ENCODE peak calls at places on chromosomes 6 and 20, in six cellular contexts. L, V, T, N, P and Z are unnamed samples. For H3K9me3, the result is how much of the 10 kb centered on the place peaks cover.

GRCh38 chr6:35469711-35470662 is 1.8 kb downstream of the RPL10A start:
- DNase-seq in T (no peak), V (no peak), L (no peak), P (no peak), N (no peak), Z (no peak)

GRCh38 chr20:44973053-44973452 is 6.7 kb downstream of the STK4 start:
- DNase-seq in V (no peak), L (no peak), N (no peak), P (no peak), T (no peak), Z (no peak)

GRCh38 chr20:38680492-38681118 is 43.7 kb upstream of the SLC32A1 start:
- DNase-seq in P (no peak), N (no peak), V (peak), T (peak), L (peak), Z (no peak)

GRCh38 chr20:15220778-15221565 is 883.6 kb upstream of the FLRT3 start:
- DNase-seq in P (no peak), V (peak), L (no peak), N (no peak), T (peak), Z (no peak)

GRCh38 chr6:139303176-139303575 is 11.4 kb upstream of the TXLNB start:
- DNase-seq in V (no peak), P (no peak), N (no peak), L (no peak), T (no peak), Z (no peak)

GRCh38 chr6:111591370-111591900 is 14.2 kb downstream of the TRAF3IP2 start:
- DNase-seq in V (peak), P (no peak), L (peak), T (no peak), N (no peak), Z (no peak)

GRCh38 chr6:18263561-18264337 is 581 bp downstream of the DEK start:
- DNase-seq in L (peak), P (no peak), V (peak), N (peak), T (no peak), Z (peak)

GRCh38 chr6:131197716-131198115 is 62.4 kb downstream of the AKAP7 start:
- DNase-seq in P (no peak), N (no peak), V (no peak), L (no peak), T (no peak), Z (no peak)

GRCh38 chr6:156622185-156622584 is 155.0 kb upstream of the ARID1B start:
- DNase-seq in L (no peak), P (no peak), N (no peak), V (no peak), T (no peak), Z (no peak)

GRCh38 chr20:9971746-9972145 is 63.0 kb upstream of the ANKEF1 start:
- DNase-seq in L (no peak), N (no peak), V (no peak), T (no peak), P (no peak), Z (no peak)
- H3K9me3 ChIP-seq in L (under half), N (under half), V (under half), T (under half), P (under half), Z (under half)

GRCh38 chr6:160979063-160979708 is 12.4 kb upstream of the MAP3K4 start:
- DNase-seq in P (no peak), L (no peak), T (no peak), V (peak), N (no peak), Z (no peak)
- H3K9me3 ChIP-seq in P (under half), L (under half), T (under half), V (under half), N (under half), Z (under half)

DNA sequence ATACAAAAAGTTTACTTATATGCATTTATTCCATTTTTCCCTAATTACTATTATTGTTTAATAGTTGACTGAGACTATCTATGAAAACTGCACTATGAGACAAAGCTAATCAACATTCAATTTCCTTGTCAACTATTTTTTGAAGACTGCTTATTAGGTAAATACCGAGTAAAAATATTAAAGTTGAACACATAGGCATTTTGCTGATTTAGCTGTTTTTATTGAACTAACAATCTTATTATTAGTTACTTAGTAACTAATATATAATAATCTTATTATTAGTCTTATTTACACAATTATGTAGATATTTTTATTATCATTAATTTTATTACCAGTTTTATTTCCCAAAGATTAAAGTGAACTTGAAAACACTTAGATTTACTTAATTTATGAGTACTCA is 728.8 kb downstream of the TENT5A start:
- DNase-seq in N (no peak), L (no peak), P (no peak), T (no peak), V (no peak), Z (no peak)
- H3K9me3 ChIP-seq in N (under half), L (under half), P (under half), T (under half), V (under half), Z (under half)

GRCh38 chr6:165002866-165003265 is 306.5 kb downstream of the C6orf118 start:
- DNase-seq in T (no peak), V (peak), P (no peak), N (no peak), L (no peak), Z (no peak)
- H3K9me3 ChIP-seq in T (under half), V (under half), P (under half), N (under half), L (under half), Z (under half)

GRCh38 chr6:121247386-121247785 is 86.9 kb downstream of the TBC1D32 start:
- DNase-seq in V (peak), L (no peak), P (no peak), N (no peak), T (no peak), Z (no peak)
- H3K9me3 ChIP-seq in V (under half), L (under half), P (under half), N (under half), T (under half), Z (under half)

GRCh38 chr6:28776269-28777146 is 147.3 kb downstream of the TRIM27 start:
- DNase-seq in T (peak), V (no peak), P (no peak), N (no peak), L (no peak), Z (no peak)

GRCh38 chr6:28775405-28776129 is 148.2 kb downstream of the TRIM27 start:
- DNase-seq in V (no peak), L (no peak), P (no peak), T (peak), N (no peak), Z (no peak)

GRCh38 chr6:28775052-28775376 is 148.8 kb downstream of the TRIM27 start:
- DNase-seq in V (no peak), L (no peak), T (no peak), N (no peak), P (no peak), Z (no peak)

GRCh38 chr6:28772480-28773381 is 151.1 kb downstream of the TRIM27 start:
- DNase-seq in V (no peak), L (no peak), T (peak), N (no peak), P (no peak), Z (no peak)

DNA sequence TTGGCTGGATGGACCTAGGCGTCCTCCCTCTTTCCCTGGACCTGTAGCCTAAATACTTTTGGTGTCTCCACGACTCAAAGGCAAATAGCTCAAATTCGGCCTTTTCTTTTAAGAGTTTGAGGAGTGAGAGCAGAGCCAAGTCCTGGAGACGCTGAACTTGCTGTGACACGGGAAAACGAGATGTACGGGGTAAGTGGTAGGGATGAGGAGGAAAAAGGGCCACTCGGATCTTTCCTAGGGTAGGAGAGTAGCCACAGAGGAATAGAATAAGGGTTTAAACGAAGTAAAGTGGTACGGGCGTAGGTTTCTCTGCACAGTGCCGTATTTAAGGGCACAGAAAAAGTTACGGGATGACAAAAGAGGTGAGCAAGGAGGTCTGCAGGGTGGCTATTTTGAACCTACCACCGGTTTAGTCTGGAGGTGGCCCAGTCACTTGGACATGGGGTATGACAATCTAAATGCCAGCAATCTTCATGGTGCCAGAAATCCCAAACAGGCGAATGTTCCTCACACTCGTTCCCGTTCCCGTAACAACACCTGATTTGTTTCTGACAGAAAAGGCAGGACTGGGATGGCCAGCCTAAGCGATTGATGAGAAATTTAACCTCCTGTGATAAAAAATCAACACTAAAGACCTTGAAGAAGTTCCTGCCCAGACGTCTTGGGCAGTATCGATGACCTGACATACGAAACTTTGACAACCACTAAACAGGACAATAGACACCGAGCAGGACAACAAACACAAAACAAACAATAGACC is 149.3 kb downstream of the TRIM27 start:
- DNase-seq in N (no peak), L (no peak), V (no peak), T (no peak), P (no peak), Z (no peak)
- H3K9me3 ChIP-seq in N (under half), L (under half), V (under half), T (under half), P (under half), Z (under half)

DNA sequence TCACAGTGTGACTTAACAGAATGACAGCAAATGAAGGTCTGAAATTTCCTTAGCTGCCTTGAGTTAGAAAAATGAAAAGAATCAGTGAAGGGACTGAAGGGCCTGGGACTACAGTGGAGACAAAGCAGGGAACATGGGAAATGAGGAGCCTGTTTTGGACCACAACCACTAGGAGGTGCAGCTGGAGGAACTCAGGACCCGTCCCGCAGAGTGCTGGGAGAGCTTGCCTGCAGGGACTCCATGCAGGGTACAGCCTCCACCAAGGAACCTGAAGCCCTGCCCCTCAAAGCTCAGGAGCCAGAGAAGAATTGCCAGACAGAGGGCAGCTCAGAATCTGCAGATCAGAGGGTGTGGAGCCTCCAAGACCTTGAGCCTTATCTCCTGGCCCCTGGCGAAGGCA is 50.7 kb downstream of the LRFN2 start:
- DNase-seq in L (peak), V (no peak), P (no peak), N (no peak), T (peak), Z (no peak)
- H3K9me3 ChIP-seq in L (under half), V (under half), P (under half), N (under half), T (under half), Z (under half)

DNA sequence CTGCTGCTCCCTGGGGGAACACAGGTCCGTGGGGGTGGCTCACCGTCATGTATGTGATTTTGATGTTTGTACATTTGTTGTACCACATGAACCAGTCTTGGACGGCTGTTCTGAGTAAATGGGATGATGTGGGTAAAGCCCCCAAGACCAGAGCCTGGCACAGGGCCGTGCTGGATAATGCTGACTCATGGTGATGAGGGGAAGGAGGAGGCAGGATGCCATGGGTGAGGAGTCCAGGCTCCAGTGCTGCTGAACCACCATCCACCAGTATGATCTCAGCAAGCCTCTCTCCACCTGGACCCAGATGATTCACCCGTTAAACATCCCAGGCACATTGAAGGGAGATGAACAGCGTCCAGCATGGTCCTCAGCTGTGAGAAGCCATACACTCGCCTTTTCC is 9.6 kb upstream of the APCDD1L start:
- DNase-seq in N (no peak), L (no peak), V (peak), P (no peak), T (no peak), Z (no peak)
- H3K9me3 ChIP-seq in N (under half), L (under half), V (under half), P (under half), T (under half), Z (under half)